ENCODE peak calls at places on chromosome 11, in five cellular contexts. D is WTC11, U is foreskin fibroblast, B is esophagus squamous epithelium, H is lung. S is an unnamed sample.

GRCh38 chr11:125468025-125468424 is 28.0 kb downstream of the FEZ1 start:
- DNase-seq in U (no peak), H (no peak), D (no peak), B (no peak), S (no peak)

GRCh38 chr11:12267921-12268320 is 109.5 kb upstream of the PARVA start:
- DNase-seq in D (no peak), H (no peak), B (no peak), U (no peak), S (no peak)

GRCh38 chr11:67522338-67522737 is 908 bp downstream of the CABP2 start:
- DNase-seq in H (no peak), U (no peak), B (no peak), D (no peak), S (peak; percentile 59)

GRCh38 chr11:33747969-33748368 is 11.7 kb upstream of the CD59 start:
- DNase-seq in H (no peak), U (peak; percentile 58), B (no peak), D (no peak), S (no peak)

GRCh38 chr11:720642-721346 is 14.8 kb downstream of the EPS8L2 start:
- DNase-seq in D (peak; percentile 87), H (no peak), U (no peak), B (no peak), S (no peak)

GRCh38 chr11:17353228-17354021 is 1.8 kb downstream of the NCR3LG1 start:
- DNase-seq in U (peak; percentile 90), H (peak; percentile 64), B (no peak), D (peak; percentile 70), S (peak; percentile 91)

GRCh38 chr11:8759634-8760033 is 77.0 kb downstream of the RPL27A start:
- DNase-seq in H (no peak), U (no peak), D (no peak), B (no peak), S (no peak)

GRCh38 chr11:33722579-33723234 is 13.5 kb downstream of the CD59 start:
- DNase-seq in H (peak; percentile 37), U (peak; percentile 73), D (no peak), B (no peak), S (no peak)

GRCh38 chr11:17469998-17470397 is 6.6 kb downstream of the ABCC8 start:
- DNase-seq in B (no peak), D (no peak), H (no peak), U (no peak), S (no peak)

GRCh38 chr11:78027759-78028158 is 4.7 kb upstream of the KCTD14 start:
- DNase-seq in D (no peak), B (no peak), H (no peak), U (no peak), S (no peak)

GRCh38 chr11:81802591-81802990 is 931.1 kb downstream of the FAM181B start:
- DNase-seq in U (no peak), H (no peak), B (no peak), D (no peak), S (no peak)

GRCh38 chr11:125959931-125960330 is 14.1 kb downstream of the VSIG10L2 start:
- DNase-seq in U (no peak), D (no peak), H (no peak), B (no peak), S (no peak)

GRCh38 chr11:46272816-46273427 is 4.5 kb upstream of the CREB3L1 start:
- DNase-seq in U (peak; percentile 92), B (no peak), H (peak; percentile 62), D (no peak), S (no peak)

GRCh38 chr11:4577761-4578160 is 3.8 kb upstream of the OR52I2 start:
- DNase-seq in H (no peak), B (no peak), U (no peak), D (no peak), S (no peak)

GRCh38 chr11:75185866-75186265 is 35.0 kb downstream of the SLCO2B1 start:
- DNase-seq in D (no peak), H (no peak), B (no peak), U (no peak), S (no peak)

GRCh38 chr11:106794058-106794457 is 224.2 kb downstream of the GUCY1A2 start:
- DNase-seq in U (peak; percentile 11), D (no peak), H (no peak), B (no peak), S (no peak)

GRCh38 chr11:110053848-110054414 is 39.3 kb upstream of the ZC3H12C start:
- DNase-seq in D (peak; percentile 29), H (no peak), B (no peak), U (no peak), S (no peak)

GRCh38 chr11:78987748-78988147 is 413.1 kb upstream of the NARS2 start:
- DNase-seq in B (no peak), U (no peak), H (no peak), D (no peak), S (no peak)

GRCh38 chr11:44731685-44732411 is 5.1 kb downstream of the TSPAN18 start:
- DNase-seq in D (no peak), H (no peak), U (no peak), B (no peak), S (no peak)

GRCh38 chr11:28838741-28839140 is 730.6 kb downstream of the METTL15 start:
- DNase-seq in H (no peak), U (peak; percentile 50), B (no peak), D (no peak), S (no peak)

GRCh38 chr11:46342237-46342636 is 5.0 kb upstream of the DGKZ start:
- DNase-seq in D (no peak), U (peak; percentile 58), B (no peak), H (no peak), S (peak; percentile 72)

GRCh38 chr11:35033011-35033410 is 106.0 kb upstream of the CD44 start:
- DNase-seq in B (no peak), H (peak; percentile 60), D (no peak), U (no peak), S (no peak)
- TF ChIP-seq CTCF in B (no peak), H (no peak), D (no peak), U (no peak), S (no peak)

DNA sequence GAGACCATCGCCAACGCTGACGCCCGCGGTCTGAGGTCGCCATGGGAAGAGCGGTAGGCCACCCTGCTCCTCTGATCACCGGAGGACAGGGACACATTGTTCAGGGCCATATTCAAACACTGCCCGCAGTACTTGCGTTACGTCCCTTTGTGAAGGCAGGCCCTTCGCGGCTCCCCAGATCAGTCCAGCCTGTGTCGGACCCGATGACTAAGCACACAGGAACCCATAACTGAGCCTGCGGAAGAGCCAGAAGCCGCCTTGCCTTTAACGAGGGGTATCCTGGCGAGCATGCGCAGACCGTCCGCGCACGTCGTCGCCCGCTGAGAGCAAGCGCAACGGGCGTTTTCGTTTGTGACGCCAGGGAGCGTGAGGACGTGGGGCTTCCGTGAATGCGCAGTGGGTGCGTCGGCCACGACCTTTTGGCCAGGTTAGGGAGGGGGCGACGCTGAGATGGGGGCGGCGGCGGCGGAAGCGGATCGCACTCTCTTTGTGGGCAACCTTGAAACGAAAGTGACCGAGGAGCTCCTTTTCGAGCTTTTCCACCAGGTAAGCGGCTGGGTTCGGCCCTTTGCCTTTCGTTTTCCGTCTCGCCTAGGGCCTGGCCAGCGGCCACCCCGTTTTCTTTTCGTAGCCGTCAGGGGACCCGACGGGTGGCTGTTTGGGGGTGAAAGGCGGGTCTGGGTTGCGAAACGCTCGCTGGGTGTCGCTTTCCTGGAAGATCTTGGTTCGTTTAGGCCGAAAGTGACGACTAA is at the start of the genes C11orf71 and RBM7:
- DNase-seq in D (peak; percentile 94), U (peak; percentile 100), H (peak; percentile 98), B (peak; percentile 82), S (peak; percentile 100)
- TF ChIP-seq CTCF in D (no peak), U (no peak), H (no peak), B (peak; percentile 21), S (no peak)

DNA sequence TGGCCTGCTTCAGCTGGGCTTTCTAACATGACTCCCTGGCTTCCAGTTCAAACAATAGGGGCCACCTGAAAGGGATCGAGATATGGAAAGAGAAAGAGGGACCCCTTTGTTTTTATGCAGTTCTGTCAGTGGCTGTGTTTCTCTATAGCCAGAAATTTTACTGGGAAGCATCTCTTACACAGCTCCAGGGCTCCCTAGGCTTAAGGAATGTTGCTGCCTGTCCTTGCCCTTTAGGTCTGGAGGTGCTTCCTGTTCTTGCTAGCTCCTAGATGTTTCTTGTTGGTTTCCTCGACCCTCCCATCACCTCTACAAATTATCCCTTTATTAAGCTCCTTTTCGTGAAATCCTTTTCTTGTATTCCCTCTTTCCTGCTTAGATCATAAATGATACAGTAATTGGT is 21.8 kb upstream of the OR56A1 start:
- DNase-seq in D (no peak), H (no peak), B (no peak), U (no peak), S (no peak)
- TF ChIP-seq CTCF in D (no peak), H (no peak), B (no peak), U (no peak), S (no peak)

GRCh38 chr11:102325088-102325487 is 7.8 kb downstream of the BIRC3 start:
- DNase-seq in U (no peak), D (no peak), B (no peak), H (no peak), S (no peak)
- TF ChIP-seq CTCF in U (no peak), D (no peak), B (no peak), H (no peak), S (no peak)

GRCh38 chr11:127002669-127003259 is 2.2 kb upstream of the KIRREL3 start:
- DNase-seq in B (no peak), U (no peak), D (no peak), H (no peak), S (no peak)

GRCh38 chr11:127000291-127000968 is at the start of gene KIRREL3:
- DNase-seq in U (peak; percentile 59), D (peak; percentile 23), H (no peak), B (no peak), S (peak; percentile 64)

GRCh38 chr11:127006311-127006710 is 5.7 kb upstream of the KIRREL3 start:
- DNase-seq in B (no peak), D (no peak), U (peak; percentile 49), H (no peak), S (no peak)

GRCh38 chr11:127000991-127001390 is 421 bp upstream of the KIRREL3 start:
- DNase-seq in U (peak; percentile 22), H (no peak), D (no peak), B (no peak), S (no peak)

GRCh38 chr11:127003260-127003981 is 2.9 kb upstream of the KIRREL3 start:
- DNase-seq in B (no peak), U (peak; percentile 73), D (peak; percentile 83), H (no peak), S (peak; percentile 70)
- TF ChIP-seq CTCF in B (no peak), U (peak; percentile 46), D (peak; percentile 15), H (no peak), S (no peak)